ENCODE peak calls at places on chromosomes 5 and 9, in six cellular contexts. Z is NCI-H345; C is activated CD8-positive, alpha-beta memory T cell treated with anti-CD3 and anti-CD28 coated beads for 1 hour; X is NCI-H1092; V is Right ventricle myocardium superior; B is H54. N is an unnamed sample.

GRCh38 chr5:71455427-71456361 is at the start of gene BDP1:
- DNase-seq in Z (peak), V (peak), B (peak), X (peak), C (peak), N (peak)

GRCh38 chr5:150263801-150264621 is 25.6 kb downstream of the CAMK2A start:
- DNase-seq in V (no peak), C (no peak), Z (no peak), B (peak), X (no peak), N (no peak)

GRCh38 chr5:138870611-138871010 is 4.5 kb downstream of the LRRTM2 start:
- DNase-seq in B (no peak), X (no peak), C (no peak), V (no peak), Z (no peak), N (no peak)

GRCh38 chr5:151612689-151613427 is 21.7 kb upstream of the FAT2 start:
- DNase-seq in C (no peak), X (no peak), V (no peak), Z (no peak), B (no peak), N (no peak)

GRCh38 chr5:108720416-108720815 is 27.3 kb upstream of the FER start:
- DNase-seq in Z (no peak), B (no peak), X (no peak), C (no peak), V (no peak), N (no peak)

GRCh38 chr9:127971357-127972315 is 9.2 kb downstream of the EEIG1 start:
- DNase-seq in V (no peak), Z (peak), X (no peak), B (no peak), C (no peak), N (no peak)

GRCh38 chr9:136944094-136944518 is 432 bp downstream of the FBXW5 start:
- DNase-seq in Z (no peak), B (peak), C (no peak), V (no peak), X (no peak), N (no peak)

GRCh38 chr9:73889023-73889422 is 608.1 kb upstream of the RORB start:
- DNase-seq in B (no peak), Z (no peak), V (no peak), X (no peak), C (no peak), N (no peak)

GRCh38 chr5:110842948-110843347 is 104.1 kb downstream of the SLC25A46 start:
- DNase-seq in V (no peak), X (no peak), B (no peak), Z (no peak), C (no peak), N (no peak)

GRCh38 chr5:55604611-55605067 is 69.9 kb upstream of the PLPP1 start:
- DNase-seq in C (no peak), B (no peak), Z (no peak), X (no peak), V (no peak), N (no peak)

GRCh38 chr9:75027187-75028107 is 646 bp downstream of the CARNMT1 start:
- DNase-seq in X (no peak), Z (peak), V (peak), C (peak), B (peak), N (no peak)

GRCh38 chr5:91030521-91031395 is 352.4 kb downstream of the ARRDC3 start:
- DNase-seq in X (no peak), B (no peak), C (no peak), V (no peak), Z (no peak), N (no peak)

GRCh38 chr5:122375801-122376200 is 63.8 kb downstream of the SNCAIP start:
- DNase-seq in V (no peak), X (no peak), Z (no peak), B (no peak), C (no peak), N (no peak)

GRCh38 chr9:33884856-33885701 is 68.1 kb downstream of the UBE2R2 start:
- DNase-seq in X (no peak), Z (peak), C (no peak), V (no peak), B (no peak), N (no peak)

GRCh38 chr9:121915304-121915625 is 177.8 kb downstream of the TTLL11 start:
- DNase-seq in Z (no peak), V (no peak), B (no peak), X (no peak), C (no peak), N (no peak)

GRCh38 chr9:121059998-121060636 is 10.0 kb upstream of the C5 start:
- DNase-seq in B (peak), C (no peak), X (peak), Z (peak), V (no peak), N (no peak)

GRCh38 chr9:120555884-120556283 is 24.1 kb downstream of the CDK5RAP2 start:
- DNase-seq in Z (no peak), X (no peak), C (no peak), V (no peak), B (no peak), N (peak)

GRCh38 chr5:149849990-149850910 is 94.3 kb downstream of the PDE6A start:
- DNase-seq in Z (no peak), V (no peak), B (no peak), C (no peak), X (no peak), N (no peak)

GRCh38 chr9:33161011-33161588 is 6.0 kb downstream of the B4GALT1 start:
- DNase-seq in V (peak), Z (no peak), X (no peak), B (peak), C (no peak), N (no peak)

GRCh38 chr9:130235558-130236435 is 29.8 kb upstream of the HMCN2 start:
- DNase-seq in C (peak), V (peak), X (peak), B (no peak), Z (peak), N (no peak)

GRCh38 chr5:134130239-134130945 is 15.9 kb downstream of the TCF7 start:
- DNase-seq in B (no peak), C (no peak), Z (no peak), V (peak), X (no peak), N (no peak)

GRCh38 chr9:20135119-20135697 is 346.4 kb upstream of the SLC24A2 start:
- DNase-seq in C (no peak), Z (no peak), V (no peak), X (no peak), B (no peak), N (no peak)

GRCh38 chr5:145680744-145681143 is 154.4 kb downstream of the PRELID2 start:
- DNase-seq in V (peak), C (no peak), Z (no peak), X (no peak), B (no peak), N (no peak)

GRCh38 chr5:136615251-136615650 is 249.9 kb upstream of the TRPC7 start:
- DNase-seq in V (no peak), X (no peak), B (no peak), C (no peak), Z (no peak), N (no peak)

GRCh38 chr5:143135832-143136551 is 267.5 kb downstream of the NR3C1 start:
- DNase-seq in Z (no peak), X (no peak), C (no peak), B (no peak), V (peak), N (no peak)

GRCh38 chr5:150180241-150181027 is 9.4 kb upstream of the SLC6A7 start:
- DNase-seq in X (no peak), B (no peak), V (peak), C (no peak), Z (no peak), N (no peak)

GRCh38 chr9:94139672-94140417 is 55.6 kb downstream of the PTPDC1 start:
- DNase-seq in B (peak), V (peak), X (no peak), Z (no peak), C (no peak), N (no peak)

GRCh38 chr5:54087436-54087835 is 222.9 kb downstream of the ARL15 start:
- DNase-seq in B (no peak), Z (no peak), C (no peak), V (no peak), X (no peak), N (no peak)

GRCh38 chr9:109349431-109349846 is 28.6 kb upstream of the EPB41L4B start:
- DNase-seq in Z (no peak), V (no peak), X (no peak), C (no peak), B (peak), N (no peak)

GRCh38 chr9:130003943-130004552 is 38.9 kb downstream of the FNBP1 start:
- DNase-seq in Z (no peak), V (no peak), B (no peak), X (no peak), C (no peak), N (no peak)

GRCh38 chr5:69079556-69079955 is 14.3 kb upstream of the SLC30A5 start:
- DNase-seq in V (no peak), C (no peak), B (no peak), X (no peak), Z (no peak), N (no peak)

GRCh38 chr9:130333041-130334040 is 67.8 kb downstream of the HMCN2 start:
- DNase-seq in Z (no peak), B (no peak), C (no peak), X (no peak), V (peak), N (no peak)